ENCODE peak calls at places on chromosomes 12 and 14, in eight cellular contexts. Y is neuronal stem cell; J is ovary; I is fibroblast of lung; C is upper lobe of left lung; W is tibial nerve; P is mesenchymal stem cell; M is CD4-positive, alpha-beta memory T cell. V is an unnamed sample.

GRCh38 chr12:47082963-47083621 is 3.3 kb upstream of the AMIGO2 start:
- DNase-seq in Y (no peak), J (no peak), I (peak; percentile 88), C (peak; percentile 43), W (peak; percentile 42), P (peak; percentile 93), M (no peak), V (no peak)

GRCh38 chr12:120169946-120170345 is 24.6 kb downstream of the GCN1 start:
- DNase-seq in Y (no peak), J (no peak), I (no peak), C (no peak), W (no peak), P (no peak), M (no peak), V (no peak)

GRCh38 chr12:103801709-103802585 is 39.1 kb downstream of the NT5DC3 start:
- DNase-seq in Y (no peak), J (no peak), I (peak; percentile 14), C (no peak), W (no peak), P (peak; percentile 37), M (no peak), V (no peak)

GRCh38 chr12:26629864-26630263 is 203.1 kb downstream of the ITPR2 start:
- DNase-seq in Y (no peak), J (no peak), I (peak; percentile 67), C (no peak), W (no peak), P (peak; percentile 43), M (no peak), V (no peak)

GRCh38 chr14:24411468-24412454 is 13.0 kb downstream of the NYNRIN start:
- DNase-seq in Y (peak; percentile 23), J (peak; percentile 31), I (peak; percentile 72), C (peak; percentile 49), W (no peak), P (peak; percentile 72), M (peak; percentile 29), V (no peak)

GRCh38 chr12:18320036-18320617 is 58.8 kb downstream of the PIK3C2G start:
- DNase-seq in Y (peak; percentile 61), J (no peak), I (peak; percentile 67), C (peak; percentile 23), W (no peak), P (peak; percentile 72), M (no peak), V (no peak)

GRCh38 chr14:41154143-41154807 is 452.4 kb upstream of the LRFN5 start:
- DNase-seq in Y (no peak), J (no peak), I (no peak), C (no peak), W (no peak), P (no peak), M (no peak), V (no peak)

GRCh38 chr12:113227686-113228391 is 6.6 kb downstream of the TPCN1 start:
- DNase-seq in Y (no peak), J (no peak), I (no peak), C (no peak), W (no peak), P (no peak), M (no peak), V (peak; percentile 34)

GRCh38 chr12:85920324-85920947 is 46.3 kb downstream of the NTS start:
- DNase-seq in Y (peak; percentile 6), J (no peak), I (peak; percentile 45), C (no peak), W (no peak), P (peak; percentile 26), M (peak; percentile 1), V (no peak)

GRCh38 chr12:64747681-64748080 is 11.5 kb downstream of the GNS start:
- DNase-seq in Y (no peak), J (no peak), I (no peak), C (no peak), W (no peak), P (no peak), M (no peak), V (no peak)

GRCh38 chr14:86662334-86662733 is 1132.4 kb downstream of the FLRT2 start:
- DNase-seq in Y (no peak), J (no peak), I (peak; percentile 6), C (no peak), W (no peak), P (no peak), M (no peak), V (no peak)

GRCh38 chr12:51349026-51349425 is 2.5 kb upstream of the CELA1 start:
- DNase-seq in Y (no peak), J (no peak), I (no peak), C (no peak), W (no peak), P (no peak), M (no peak), V (no peak)

GRCh38 chr12:124434951-124435805 is 132.2 kb downstream of the NCOR2 start:
- DNase-seq in Y (no peak), J (no peak), I (no peak), C (no peak), W (no peak), P (no peak), M (no peak), V (no peak)

GRCh38 chr14:60161176-60162107 is 3.8 kb downstream of the DHRS7 start:
- DNase-seq in Y (no peak), J (peak; percentile 54), I (peak; percentile 36), C (no peak), W (peak; percentile 41), P (peak; percentile 56), M (no peak), V (no peak)

GRCh38 chr14:63045612-63046320 is 508 bp upstream of the KCNH5 start:
- DNase-seq in Y (peak; percentile 79), J (no peak), I (peak; percentile 54), C (no peak), W (no peak), P (peak; percentile 33), M (no peak), V (no peak)

GRCh38 chr12:94874086-94874985 is 129.2 kb downstream of the NDUFA12 start:
- DNase-seq in Y (no peak), J (no peak), I (no peak), C (no peak), W (no peak), P (no peak), M (no peak), V (no peak)

GRCh38 chr12:106919910-106920544 is 35.7 kb upstream of the TMEM263 start:
- DNase-seq in Y (peak; percentile 35), J (peak; percentile 24), I (peak; percentile 77), C (no peak), W (peak; percentile 48), P (peak; percentile 58), M (peak; percentile 28), V (no peak)

GRCh38 chr12:54394281-54394719 is 9.8 kb upstream of the ZNF385A start:
- DNase-seq in Y (no peak), J (peak; percentile 65), I (peak; percentile 72), C (no peak), W (peak; percentile 77), P (peak; percentile 59), M (no peak), V (no peak)

GRCh38 chr12:124919646-124920352 is 5.3 kb upstream of the UBC start:
- DNase-seq in Y (no peak), J (no peak), I (peak; percentile 33), C (no peak), W (no peak), P (peak; percentile 77), M (peak; percentile 57), V (peak; percentile 73)

GRCh38 chr12:92938623-92939022 is 9.5 kb upstream of the EEA1 start:
- DNase-seq in Y (no peak), J (no peak), I (no peak), C (no peak), W (no peak), P (no peak), M (no peak), V (no peak)

GRCh38 chr12:95805864-95806669 is 15.5 kb upstream of the NTN4 start:
- DNase-seq in Y (no peak), J (no peak), I (peak; percentile 98), C (no peak), W (peak; percentile 46), P (peak; percentile 95), M (peak; percentile 71), V (no peak)

DNA sequence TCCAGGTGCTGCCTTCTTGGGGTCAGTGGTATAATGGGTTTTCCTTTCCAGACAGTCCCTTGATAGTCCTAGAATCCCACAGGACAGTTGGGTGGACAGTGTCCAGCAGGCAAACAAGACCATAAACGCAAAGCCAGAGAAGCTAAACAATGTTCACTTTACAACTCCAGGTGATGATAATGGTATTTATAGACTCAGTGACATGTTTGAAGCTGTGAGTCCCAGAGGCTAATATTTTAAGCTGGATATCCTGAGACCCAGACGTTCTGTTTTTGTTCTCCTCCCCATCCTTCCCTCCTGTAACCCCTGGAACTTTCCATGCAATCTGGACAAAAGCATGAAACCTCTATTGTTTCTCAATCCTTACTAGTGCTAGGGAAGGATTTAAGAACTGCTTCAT is 121.0 kb downstream of the ZFP36L1 start:
- DNase-seq in Y (no peak), J (no peak), I (no peak), C (no peak), W (no peak), P (no peak), M (no peak), V (no peak)
- H3K27me3 ChIP-seq in Y (no peaks in the 10 kb centered on the region), J (no peaks in the 10 kb centered on the region), I (no peaks in the 10 kb centered on the region), C (no peaks in the 10 kb centered on the region), W (no peaks in the 10 kb centered on the region), P (no peaks in the 10 kb centered on the region), M (no peaks in the 10 kb centered on the region), V (no peaks in the 10 kb centered on the region)

GRCh38 chr14:94635143-94635542 is 23.0 kb downstream of the SERPINA3 start:
- DNase-seq in Y (no peak), J (no peak), I (no peak), C (no peak), W (no peak), P (no peak), M (no peak), V (no peak)
- H3K4me3 ChIP-seq in Y (no peak overlapping the region), J (no peak overlapping the region), I (no peak overlapping the region), C (no peak overlapping the region), W (no peak overlapping the region), P (no peak overlapping the region), M (no peak overlapping the region), V (no peak overlapping the region)

GRCh38 chr14:85474431-85474830 is 55.5 kb upstream of the FLRT2 start:
- DNase-seq in Y (no peak), J (no peak), I (no peak), C (no peak), W (no peak), P (no peak), M (no peak), V (no peak)
- H3K4me1 ChIP-seq in Y (no peaks in the 10 kb centered on the region), J (peaks cover 5% of the 10 kb centered on the region), I (peaks cover 5% of the 10 kb centered on the region), C (peaks cover 11% of the 10 kb centered on the region), W (no peaks in the 10 kb centered on the region), P (peaks cover 3% of the 10 kb centered on the region), M (no peaks in the 10 kb centered on the region), V (no peaks in the 10 kb centered on the region)

DNA sequence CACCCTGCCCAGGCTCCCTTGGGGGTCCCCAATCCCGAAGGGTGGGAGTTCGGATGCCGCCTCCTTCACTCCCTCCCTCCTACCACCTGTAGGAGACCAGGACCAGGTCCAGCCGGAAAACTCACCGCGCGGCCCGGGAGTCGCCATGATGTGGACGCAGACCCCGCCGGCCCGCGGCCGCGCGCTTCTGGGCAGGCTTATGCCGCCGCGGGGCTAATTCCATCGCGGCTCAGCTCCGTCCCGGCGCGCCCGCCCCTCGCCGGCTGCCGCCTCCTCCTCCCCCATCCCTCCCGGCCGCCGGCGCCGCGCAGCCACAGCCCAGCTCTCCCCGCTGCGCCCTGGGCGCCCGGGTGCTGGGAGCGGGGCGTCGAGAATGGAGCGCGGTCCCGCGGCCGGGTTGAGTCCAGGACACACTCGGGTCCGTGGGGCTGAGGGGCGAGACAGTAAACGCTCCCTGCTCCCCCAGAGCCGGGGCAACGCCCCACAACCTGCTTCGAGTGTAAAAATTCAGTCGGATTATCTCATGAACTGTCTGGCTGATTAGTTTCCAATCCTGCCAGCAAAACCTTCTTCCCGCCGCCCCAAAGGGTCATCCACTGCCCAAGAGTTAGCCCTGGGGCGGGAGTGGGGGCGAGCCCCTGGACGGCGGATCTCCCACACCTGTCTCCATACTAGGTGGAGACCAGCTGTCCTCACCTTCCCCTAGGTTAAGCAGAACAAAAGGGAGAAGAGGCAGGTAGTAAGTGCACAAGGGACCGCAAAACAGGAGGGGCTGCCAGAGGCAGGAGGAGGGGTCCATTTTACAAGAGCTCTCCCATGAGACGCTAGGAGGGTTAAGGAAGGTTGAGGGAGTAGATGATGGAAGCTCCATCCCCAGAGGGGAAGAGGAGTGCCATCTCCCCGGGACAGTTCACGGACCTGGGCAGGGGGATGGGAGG is at the start of gene ANO2:
- DNase-seq in Y (peak; percentile 62), J (no peak), I (no peak), C (no peak), W (no peak), P (peak; percentile 15), M (no peak), V (no peak)
- H3K27me3 ChIP-seq in Y (peaks cover 42% of the 10 kb centered on the region), J (no peaks in the 10 kb centered on the region), I (peaks cover 45% of the 10 kb centered on the region), C (peaks cover 15% of the 10 kb centered on the region), W (no peaks in the 10 kb centered on the region), P (peaks cover 65% of the 10 kb centered on the region), M (peaks cover 5% of the 10 kb centered on the region), V (peaks cover 58% of the 10 kb centered on the region)